ENCODE peak calls at places on chromosomes 11 and 22, in four cellular contexts. T is K562, K is SK-N-SH, O is H1. E is an unnamed sample.

GRCh38 chr11:131745405-131745804 is 375.0 kb downstream of the NTM start:
- DNase-seq in T (no peak), K (no peak), O (no peak), E (no peak)

GRCh38 chr11:116506446-116506845 is 266.3 kb downstream of the BUD13 start:
- DNase-seq in T (no peak), K (peak), O (no peak), E (no peak)

GRCh38 chr11:46560300-46561025 is 33.4 kb downstream of the AMBRA1 start:
- DNase-seq in T (peak), K (no peak), O (no peak), E (no peak)

GRCh38 chr11:23856654-23857053 is 640.2 kb upstream of the LUZP2 start:
- DNase-seq in T (no peak), K (no peak), O (no peak), E (no peak)

GRCh38 chr11:65305501-65306268 is 9.0 kb upstream of the CDC42EP2 start:
- DNase-seq in T (no peak), K (no peak), O (no peak), E (no peak)

GRCh38 chr22:32050678-32051515 is 7.8 kb downstream of the SLC5A1 start:
- DNase-seq in T (peak), K (no peak), O (no peak), E (no peak)

GRCh38 chr22:32044913-32045312 is 1.9 kb downstream of the SLC5A1 start:
- DNase-seq in T (no peak), K (peak), O (no peak), E (no peak)

GRCh38 chr11:117511483-117511934 is 183.9 kb downstream of the CEP164 start:
- DNase-seq in T (no peak), K (peak), O (no peak), E (no peak)

GRCh38 chr11:103773059-103773458 is 263.4 kb upstream of the DDI1 start:
- DNase-seq in T (no peak), K (no peak), O (no peak), E (no peak)

GRCh38 chr11:115699733-115700132 is 195.5 kb upstream of the CADM1 start:
- DNase-seq in T (no peak), K (no peak), O (no peak), E (no peak)

GRCh38 chr11:108931168-108931567 is 266.3 kb downstream of the DDX10 start:
- DNase-seq in T (no peak), K (no peak), O (no peak), E (no peak)

GRCh38 chr11:132898676-132899075 is 633.6 kb downstream of the OPCML start:
- DNase-seq in T (no peak), K (no peak), O (no peak), E (no peak)

GRCh38 chr22:17842386-17842785 is 68.1 kb upstream of the BID start:
- DNase-seq in T (no peak), K (no peak), O (no peak), E (no peak)

GRCh38 chr11:86196924-86197323 is 47.6 kb upstream of the EED start:
- DNase-seq in T (peak), K (no peak), O (no peak), E (no peak)

GRCh38 chr22:45703758-45704157 is 32.1 kb downstream of the ATXN10 start:
- DNase-seq in T (no peak), K (no peak), O (no peak), E (peak)

GRCh38 chr11:76776472-76776871 is 6.7 kb upstream of the TSKU start:
- DNase-seq in T (no peak), K (no peak), O (no peak), E (no peak)

GRCh38 chr11:30585892-30586250 is 282 bp downstream of the MPPED2 start:
- DNase-seq in T (no peak), K (peak), O (no peak), E (no peak)

GRCh38 chr11:47886096-47886495 is 37.9 kb upstream of the NUP160 start:
- DNase-seq in T (no peak), K (no peak), O (no peak), E (no peak)

GRCh38 chr11:47523491-47524199 is 29.3 kb downstream of the CELF1 start:
- DNase-seq in T (peak), K (no peak), O (no peak), E (no peak)

GRCh38 chr22:35467788-35468187 is 67.8 kb downstream of the MCM5 start:
- DNase-seq in T (no peak), K (peak), O (no peak), E (no peak)

GRCh38 chr11:100684101-100685065 is 2.7 kb upstream of the ARHGAP42 start:
- DNase-seq in T (no peak), K (no peak), O (no peak), E (no peak)

GRCh38 chr11:34865261-34865660 is 50.9 kb downstream of the APIP start:
- DNase-seq in T (no peak), K (no peak), O (no peak), E (no peak)

GRCh38 chr11:63666874-63667273 is 4.3 kb downstream of the ATL3 start:
- DNase-seq in T (no peak), K (no peak), O (no peak), E (no peak)

GRCh38 chr11:109870313-109870712 is 222.9 kb upstream of the ZC3H12C start:
- DNase-seq in T (no peak), K (no peak), O (no peak), E (no peak)

GRCh38 chr11:36023922-36024321 is 80.1 kb downstream of the LDLRAD3 start:
- DNase-seq in T (no peak), K (no peak), O (no peak), E (no peak)

GRCh38 chr11:80519591-80520258 is 1078.9 kb upstream of the TENM4 start:
- DNase-seq in T (no peak), K (no peak), O (no peak), E (no peak)

GRCh38 chr22:20450551-20450906 is 12.9 kb upstream of the SCARF2 start:
- DNase-seq in T (no peak), K (no peak), O (no peak), E (no peak)

GRCh38 chr11:95108159-95108611 is 18.5 kb downstream of the ENDOD1 start:
- DNase-seq in T (peak), K (no peak), O (no peak), E (no peak)

GRCh38 chr11:82521427-82521826 is 212.2 kb downstream of the FAM181B start:
- DNase-seq in T (no peak), K (no peak), O (no peak), E (no peak)

DNA sequence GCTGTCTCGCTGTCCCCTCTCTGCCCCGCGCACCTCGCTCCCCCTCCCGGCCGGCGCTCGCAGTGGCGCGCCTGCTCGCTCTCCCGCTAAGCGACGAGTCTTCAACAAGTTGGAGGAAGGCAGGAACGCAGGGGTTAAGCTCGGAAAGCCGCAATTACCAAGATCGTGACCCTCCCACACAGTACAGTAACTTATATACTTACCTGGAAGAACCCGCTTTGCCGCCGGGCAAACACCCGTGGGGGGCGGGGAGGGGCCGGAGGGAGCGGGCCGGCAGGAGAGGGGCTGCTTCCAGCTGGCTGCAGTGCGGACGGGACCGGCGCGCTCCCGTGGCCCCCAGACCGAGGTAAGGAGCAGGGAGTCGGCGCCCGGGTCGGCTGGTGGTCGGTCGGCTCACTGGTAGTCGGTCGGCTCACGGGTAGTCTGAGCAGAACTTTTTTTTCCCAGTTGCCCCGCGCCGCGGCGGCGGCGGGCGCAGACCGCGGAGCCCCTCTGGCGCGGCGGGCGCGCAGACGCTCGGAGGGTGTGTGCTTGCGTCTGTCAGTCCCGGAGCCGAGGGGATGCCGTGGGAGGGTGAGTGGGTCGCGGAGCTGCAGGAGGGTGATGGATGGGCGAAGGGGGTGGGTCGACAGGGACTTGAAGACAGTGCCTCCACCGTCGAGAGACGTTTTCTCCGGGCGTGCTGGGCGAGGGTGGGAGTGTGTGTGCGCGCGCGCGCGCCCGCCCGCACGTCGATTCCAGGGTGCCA is 101.2 kb upstream of the HSD17B12 start:
- DNase-seq in T (peak), K (peak), O (no peak), E (peak)
- TF ChIP-seq CTCF in T (peak), K (peak), O (peak), E (no peak)

DNA sequence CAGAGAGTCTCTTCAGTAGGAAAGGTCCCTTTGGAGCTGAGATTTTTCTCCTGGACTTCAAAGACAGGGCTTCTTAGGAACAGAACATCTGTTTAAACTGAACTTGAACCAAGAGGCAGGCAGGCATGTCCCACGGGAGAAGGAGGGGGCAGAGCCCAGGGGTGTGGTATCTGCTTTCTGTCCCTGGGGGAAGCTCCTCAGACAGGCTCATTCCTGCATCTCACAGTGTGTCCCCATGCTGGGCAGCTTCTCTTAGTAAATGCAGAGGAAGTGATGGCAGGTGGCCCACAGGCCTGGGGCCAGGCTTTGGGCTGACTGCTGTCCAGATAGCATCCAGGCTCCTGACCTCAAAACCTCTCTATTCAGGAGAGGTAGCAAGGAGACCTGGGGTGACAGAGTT is 47.4 kb downstream of the TSPAN18 start:
- DNase-seq in T (no peak), K (no peak), O (no peak), E (peak)
- TF ChIP-seq TEAD4 in T (no peak), K (no peak), O (no peak), E (no peak)

GRCh38 chr11:134363592-134363991 is 31.8 kb downstream of the GLB1L2 start:
- DNase-seq in T (peak), K (no peak), O (no peak), E (no peak)

GRCh38 chr11:134364261-134364660 is 32.5 kb downstream of the GLB1L2 start:
- DNase-seq in T (no peak), K (no peak), O (no peak), E (no peak)

GRCh38 chr11:134362192-134362901 is 30.6 kb downstream of the GLB1L2 start:
- DNase-seq in T (no peak), K (no peak), O (no peak), E (no peak)

GRCh38 chr11:134361661-134362060 is 29.9 kb downstream of the GLB1L2 start:
- DNase-seq in T (no peak), K (no peak), O (no peak), E (no peak)

GRCh38 chr11:134363161-134363560 is 31.4 kb downstream of the GLB1L2 start:
- DNase-seq in T (no peak), K (no peak), O (no peak), E (no peak)
- TF ChIP-seq CTCF in T (no peak), K (no peak), O (no peak), E (no peak)

DNA sequence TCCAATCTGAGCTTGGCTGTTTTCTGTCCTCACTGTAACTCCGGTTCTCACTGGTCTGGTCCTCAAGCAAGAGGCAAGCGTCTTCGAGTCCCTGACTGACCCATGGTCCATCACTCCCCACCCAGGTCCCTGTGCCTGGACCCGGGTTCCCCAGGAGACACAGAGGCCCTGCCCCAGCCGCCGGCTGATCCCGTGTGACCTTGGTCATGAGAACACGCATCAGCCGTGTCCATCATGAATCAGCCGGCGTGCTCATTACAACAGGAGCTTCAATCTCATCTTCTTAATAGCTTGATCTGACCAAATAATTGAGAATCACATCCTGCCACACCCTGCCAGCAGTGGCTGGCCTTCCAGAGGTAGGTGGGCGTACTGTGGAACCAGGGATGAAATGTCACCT is 545.1 kb downstream of the BRD1 start:
- DNase-seq in T (no peak), K (no peak), O (no peak), E (no peak)
- TF ChIP-seq TEAD4 in T (no peak), K (no peak), O (no peak), E (no peak)

DNA sequence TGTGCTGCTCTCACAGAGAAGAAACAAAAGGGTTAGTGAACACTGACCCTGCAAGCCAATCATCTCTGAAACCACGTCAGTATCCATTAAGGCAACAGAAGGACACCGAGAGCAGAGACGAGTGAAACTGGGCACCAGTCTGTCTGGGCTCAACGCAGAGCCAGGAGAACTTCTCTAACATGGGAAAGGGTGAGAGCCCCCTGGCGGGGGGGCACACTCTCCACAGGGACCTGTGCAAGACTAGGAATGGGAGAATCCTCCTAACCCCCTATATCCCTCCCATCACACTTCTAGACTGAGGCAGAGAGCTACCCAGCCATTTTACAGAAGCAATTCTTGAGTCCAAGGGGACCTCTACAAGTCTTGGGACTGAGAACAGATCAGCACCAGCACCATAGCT is 285.8 kb downstream of the SOX6 start:
- DNase-seq in T (peak), K (no peak), O (no peak), E (peak)
- TF ChIP-seq CTCF in T (peak), K (no peak), O (no peak), E (no peak)

GRCh38 chr11:69726019-69726418 is 22.2 kb upstream of the FGF19 start:
- DNase-seq in T (no peak), K (no peak), O (no peak), E (no peak)

GRCh38 chr11:69721061-69721460 is 17.2 kb upstream of the FGF19 start:
- DNase-seq in T (no peak), K (no peak), O (no peak), E (no peak)

GRCh38 chr11:69718147-69718546 is 14.3 kb upstream of the FGF19 start:
- DNase-seq in T (peak), K (peak), O (peak), E (peak)

GRCh38 chr11:69718912-69719311 is 15.1 kb upstream of the FGF19 start:
- DNase-seq in T (no peak), K (no peak), O (no peak), E (no peak)

DNA sequence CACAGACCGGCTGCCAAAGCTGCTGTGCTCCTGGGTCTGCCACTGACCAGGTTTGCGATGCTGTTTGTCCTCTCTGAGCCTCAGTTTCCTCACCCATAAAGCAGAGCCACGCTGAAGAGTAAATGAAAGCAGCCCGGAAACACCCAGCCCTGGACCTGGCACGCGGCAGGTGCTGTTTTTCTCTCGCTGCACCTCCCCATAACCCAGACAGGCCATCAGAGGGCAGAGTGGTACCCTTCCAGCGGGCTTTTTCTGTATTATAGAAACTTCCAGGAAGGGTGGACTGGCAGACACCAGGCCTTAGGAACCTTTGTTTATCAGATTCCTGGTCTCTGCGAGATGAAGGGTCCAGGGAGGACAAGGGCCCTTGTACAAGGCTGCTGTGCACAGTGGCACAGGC is 17.9 kb upstream of the FGF19 start:
- DNase-seq in T (no peak), K (no peak), O (no peak), E (peak)
- TF ChIP-seq TEAD4 in T (no peak), K (no peak), O (no peak), E (no peak)

GRCh38 chr22:22071455-22071854 is 88.9 kb upstream of the TOP3B start:
- DNase-seq in T (no peak), K (no peak), O (no peak), E (no peak)

GRCh38 chr22:22070371-22070824 is 87.8 kb upstream of the TOP3B start:
- DNase-seq in T (no peak), K (no peak), O (no peak), E (no peak)

GRCh38 chr22:22068657-22069056 is 86.1 kb upstream of the TOP3B start:
- DNase-seq in T (no peak), K (no peak), O (no peak), E (no peak)

GRCh38 chr22:22068025-22068424 is 85.4 kb upstream of the TOP3B start:
- DNase-seq in T (no peak), K (no peak), O (no peak), E (no peak)

DNA sequence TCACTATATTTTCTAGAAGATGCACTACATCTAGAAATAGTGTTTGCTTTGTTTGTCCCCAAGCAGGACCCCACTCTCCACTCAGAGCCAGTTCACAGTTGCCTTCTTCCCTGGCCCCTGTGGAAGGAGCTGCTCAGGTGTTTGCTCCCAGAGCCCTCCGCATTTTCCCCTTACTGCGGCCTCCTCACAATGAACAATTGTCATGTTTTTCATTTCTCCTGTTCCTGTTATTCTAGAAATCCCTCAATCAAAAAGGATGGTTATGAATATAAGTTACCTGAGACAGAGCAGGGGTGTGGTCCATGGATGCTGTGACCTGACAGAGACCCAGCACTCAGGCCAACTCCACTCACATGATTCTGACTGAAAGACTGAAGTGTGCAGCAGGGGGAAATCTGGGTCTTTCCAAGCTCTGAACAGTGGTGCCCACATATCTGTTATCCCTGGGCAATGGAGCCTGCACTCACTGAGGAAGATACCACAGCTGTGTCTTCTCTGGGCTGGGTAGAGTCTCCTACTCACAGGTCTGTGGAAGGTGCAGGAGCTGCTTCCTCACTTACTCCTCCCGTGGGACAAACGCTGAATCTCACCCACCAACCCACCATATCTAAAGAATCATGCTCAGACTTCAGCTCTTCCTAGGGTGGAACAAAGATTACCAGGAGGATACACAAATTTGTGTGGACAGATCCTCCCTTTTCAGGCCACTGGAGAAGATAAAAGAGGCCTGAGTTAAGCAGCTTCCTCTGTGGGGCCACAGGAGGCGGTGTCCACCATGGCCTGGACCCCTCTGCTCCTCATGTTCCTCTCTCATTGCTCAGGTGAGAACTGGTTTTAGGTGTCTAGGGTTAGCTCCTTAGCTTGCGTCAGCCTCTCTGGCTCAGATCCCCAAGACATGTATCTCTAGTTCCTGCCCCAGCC is 87.1 kb upstream of the TOP3B start:
- DNase-seq in T (peak), K (no peak), O (no peak), E (no peak)
- TF ChIP-seq CTCF in T (no peak), K (no peak), O (peak), E (no peak)

DNA sequence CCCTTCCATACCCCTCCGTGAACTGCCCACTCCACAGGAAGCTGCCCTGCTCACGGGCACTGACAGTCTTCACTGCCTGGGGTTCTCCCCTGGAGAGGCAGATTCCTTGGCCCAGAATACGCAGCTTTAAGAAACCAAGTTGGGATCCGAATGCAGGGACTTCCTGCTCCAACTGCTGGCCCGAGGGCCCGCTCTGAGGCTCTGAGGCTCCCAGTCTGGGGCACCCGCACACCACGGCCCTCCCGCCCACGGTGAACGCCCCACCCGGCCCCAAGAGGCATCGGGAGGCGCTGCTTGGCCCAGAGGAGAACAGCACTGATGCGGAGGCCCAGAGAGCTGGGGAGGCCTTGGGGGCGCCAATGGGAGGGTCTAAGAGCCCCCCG is 42.3 kb downstream of the IGF2 start:
- DNase-seq in T (no peak), K (no peak), O (no peak), E (no peak)
- TF ChIP-seq TEAD4 in T (no peak), K (no peak), O (no peak), E (no peak)